ENCODE peak calls at places on chromosomes 5 and 9, in seven cellular contexts. C is tibial artery, G is IMR-90, Z is Panc1, F is hepatocyte, R is adipocyte, B is fibroblast of lung. V is an unnamed sample. For H3K4me1, the result is how much of the 10 kb centered on the place peaks cover.

GRCh38 chr9:121206516-121207370 is 5.1 kb upstream of the RAB14 start:
- DNase-seq in F (no peak), B (peak), G (peak), Z (no peak), C (no peak), R (no peak), V (peak)

GRCh38 chr9:7974335-7975005 is 174.9 kb upstream of the DMAC1 start:
- DNase-seq in C (no peak), F (no peak), B (no peak), Z (no peak), G (no peak), R (no peak), V (no peak)

GRCh38 chr5:74122175-74122574 is 496.2 kb downstream of the ARHGEF28 start:
- DNase-seq in F (no peak), Z (no peak), B (no peak), C (no peak), R (no peak), G (no peak), V (no peak)

GRCh38 chr9:28234899-28235277 is 661.6 kb upstream of the C9orf72 start:
- DNase-seq in Z (no peak), B (peak), G (peak), F (peak), R (peak), C (no peak), V (peak)

GRCh38 chr9:127923771-127924170 is 6.8 kb downstream of the PIP5KL1 start:
- DNase-seq in C (no peak), F (no peak), R (peak), Z (no peak), G (peak), B (peak), V (no peak)

GRCh38 chr9:71928376-71928775 is 16.9 kb downstream of the C9orf85 start:
- DNase-seq in Z (no peak), B (no peak), G (peak), F (no peak), R (no peak), C (no peak), V (no peak)

GRCh38 chr5:164392531-164392930 is 887.1 kb downstream of the MAT2B start:
- DNase-seq in G (no peak), C (no peak), R (no peak), F (no peak), B (no peak), Z (no peak), V (no peak)

GRCh38 chr5:12367973-12368372 is 463.7 kb upstream of the CTNND2 start:
- DNase-seq in G (no peak), B (no peak), Z (no peak), R (no peak), C (no peak), F (no peak), V (no peak)

GRCh38 chr9:112558476-112558875 is 71.8 kb downstream of the KIAA1958 start:
- DNase-seq in Z (no peak), F (no peak), C (no peak), B (peak), G (peak), R (peak), V (no peak)

GRCh38 chr5:143896981-143897380 is 85.0 kb downstream of the HMHB1 start:
- DNase-seq in R (peak), Z (no peak), B (peak), C (no peak), F (peak), G (peak), V (no peak)

GRCh38 chr9:127004946-127005769 is 90.6 kb downstream of the RALGPS1 start:
- DNase-seq in B (peak), R (peak), Z (no peak), C (no peak), F (peak), G (peak), V (no peak)

GRCh38 chr5:137622850-137623249 is 113.0 kb downstream of the KLHL3 start:
- DNase-seq in F (no peak), B (peak), R (peak), Z (no peak), C (peak), G (no peak), V (peak)

GRCh38 chr5:67315082-67315801 is 118.6 kb upstream of the CD180 start:
- DNase-seq in B (peak), G (peak), R (peak), C (peak), F (no peak), Z (no peak), V (peak)

GRCh38 chr5:91541696-91542095 is 158.6 kb upstream of the ARRDC3 start:
- DNase-seq in C (no peak), F (no peak), B (peak), R (peak), Z (no peak), G (peak), V (no peak)

GRCh38 chr5:177194278-177194677 is 60.7 kb downstream of the NSD1 start:
- DNase-seq in C (peak), B (peak), F (peak), Z (peak), R (peak), G (peak), V (no peak)

GRCh38 chr5:179242676-179243075 is 102.6 kb downstream of the ADAMTS2 start:
- DNase-seq in C (no peak), G (no peak), F (no peak), Z (no peak), B (no peak), R (no peak), V (peak)

GRCh38 chr5:50751064-50751657 is 84.7 kb downstream of the PARP8 start:
- DNase-seq in G (peak), Z (peak), B (peak), F (peak), R (peak), C (no peak), V (peak)

GRCh38 chr5:180647465-180647864 is 1.9 kb downstream of the FLT4 start:
- DNase-seq in B (no peak), G (no peak), Z (no peak), C (no peak), R (no peak), F (peak), V (no peak)

GRCh38 chr9:131633491-131634031 is 88.2 kb downstream of the PRRT1B start:
- DNase-seq in R (no peak), G (no peak), F (no peak), B (peak), Z (no peak), C (no peak), V (no peak)
- H3K4me1 ChIP-seq in R (under half), G (under half), F (under half), B (under half), Z (under half), C (under half), V (under half)

GRCh38 chr5:1709186-1709803 is 90.3 kb downstream of the MRPL36 start:
- DNase-seq in B (no peak), R (no peak), G (no peak), Z (no peak), F (peak), C (no peak), V (peak)

GRCh38 chr5:1706021-1706420 is 93.6 kb downstream of the MRPL36 start:
- DNase-seq in R (no peak), B (no peak), Z (no peak), F (no peak), C (no peak), G (no peak), V (no peak)

GRCh38 chr5:1708592-1709141 is 91.0 kb downstream of the MRPL36 start:
- DNase-seq in R (no peak), C (no peak), B (no peak), Z (no peak), G (no peak), F (no peak), V (no peak)

GRCh38 chr5:1706428-1706827 is 93.2 kb downstream of the MRPL36 start:
- DNase-seq in Z (no peak), G (no peak), B (no peak), C (no peak), R (no peak), F (no peak), V (no peak)

DNA sequence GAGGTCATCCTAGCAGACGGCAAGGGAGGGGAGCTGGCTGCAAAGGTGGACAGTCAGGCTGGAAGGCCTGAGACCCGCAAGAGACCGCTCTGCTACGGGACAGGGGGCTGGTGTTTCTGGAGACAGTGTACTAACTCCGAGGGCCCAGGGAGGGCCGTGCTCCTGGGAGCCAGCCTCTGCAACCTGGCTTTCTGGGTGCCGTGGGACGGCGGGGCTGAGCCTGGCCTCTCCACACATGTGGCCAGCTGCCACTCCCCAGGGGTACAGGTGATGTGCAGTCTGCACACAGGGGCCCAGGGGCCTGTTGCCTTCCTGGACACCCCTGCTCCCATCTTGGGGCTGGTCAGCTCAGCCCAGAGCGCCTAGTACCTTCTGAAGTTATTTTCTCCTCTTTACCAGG is 92.2 kb downstream of the MRPL36 start:
- DNase-seq in G (no peak), Z (no peak), R (no peak), C (no peak), F (no peak), B (no peak), V (no peak)
- H3K4me1 ChIP-seq in G (under half), Z (under half), R (under half), C (under half), F (under half), B (under half), V (under half)

GRCh38 chr9:91771027-91771426 is 179.0 kb downstream of the ROR2 start:
- DNase-seq in C (no peak), R (peak), F (peak), Z (no peak), G (peak), B (peak), V (peak)
- H3K4me1 ChIP-seq in C (under half), R (under half), F (under half), Z (under half), G (under half), B (under half), V (under half)

DNA sequence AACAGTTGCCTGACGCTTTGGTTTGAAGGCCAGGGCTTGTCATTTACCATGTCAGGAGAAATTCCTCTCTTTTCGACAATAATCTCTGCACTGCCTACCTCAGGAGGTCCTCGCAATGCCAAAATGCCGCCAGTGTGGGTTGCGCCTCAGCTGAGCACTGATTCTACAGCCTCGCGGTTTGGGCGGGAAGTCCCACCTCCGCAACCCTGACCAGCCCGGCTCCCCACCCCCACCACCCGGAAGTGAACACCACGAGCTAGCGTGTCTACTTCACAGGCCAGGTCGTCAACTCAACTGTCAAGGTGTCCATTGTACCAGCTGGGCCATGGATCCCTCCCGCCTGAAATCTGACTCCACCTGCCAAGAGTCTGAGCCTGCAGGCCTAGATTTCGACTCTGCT is at the start of gene TPD52L3:
- DNase-seq in B (no peak), F (no peak), G (no peak), Z (no peak), R (no peak), C (no peak), V (no peak)
- H3K4me1 ChIP-seq in B (under half), F (under half), G (under half), Z (under half), R (under half), C (under half), V (under half)

DNA sequence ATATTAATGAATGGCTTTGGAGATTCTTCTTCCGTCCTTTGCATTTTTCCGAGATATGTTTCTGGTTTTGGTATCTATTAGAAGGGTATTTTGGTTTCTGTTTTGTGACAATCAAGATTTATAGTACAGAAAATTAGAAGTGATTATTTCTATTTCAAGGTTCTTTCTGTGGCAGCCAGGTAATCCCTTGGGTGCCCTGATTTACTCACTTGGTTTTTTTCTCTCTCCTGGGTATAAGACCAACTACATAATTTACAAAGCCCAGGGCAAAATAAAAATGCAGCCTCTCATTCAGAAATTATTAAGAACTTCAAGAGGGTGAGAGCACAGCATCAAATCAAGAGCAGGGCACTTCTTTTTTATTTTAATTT is 2.0 kb upstream of the RNF14 start:
- DNase-seq in B (no peak), R (no peak), F (no peak), C (no peak), Z (no peak), G (no peak), V (no peak)
- H3K4me1 ChIP-seq in B (under half), R (under half), F (under half), C (under half), Z (under half), G (under half), V (under half)